ENCODE peak calls at places on chromosomes 11 and 22, in six cellular contexts. O is HT1080; I is B cell; E is activated CD4-positive, alpha-beta T cell treated with anti-CD3 and anti-CD28 coated beads, Interleukin-2, amount 50 U/mL, for 1 hour; Z is fibroblast of lung; V is psoas muscle. R is an unnamed sample.

GRCh38 chr22:19357270-19358105 is 66.0 kb upstream of the CLTCL1 start:
- DNase-seq in O (no peak), E (no peak), V (no peak), I (no peak), Z (peak; percentile 74), R (no peak)

GRCh38 chr11:118239509-118239908 is 12.7 kb downstream of the MPZL3 start:
- DNase-seq in E (no peak), V (no peak), O (no peak), Z (no peak), I (no peak), R (no peak)

GRCh38 chr22:36056980-36057379 is 28.4 kb upstream of the RBFOX2 start:
- DNase-seq in V (no peak), O (peak; percentile 57), I (no peak), E (no peak), Z (peak; percentile 46), R (no peak)

GRCh38 chr22:35894464-35894878 is 134.2 kb downstream of the RBFOX2 start:
- DNase-seq in E (no peak), O (no peak), I (no peak), Z (peak; percentile 60), V (no peak), R (peak; percentile 32)

GRCh38 chr22:44312766-44313165 is at the start of gene SHISAL1:
- DNase-seq in V (no peak), O (peak; percentile 44), I (no peak), E (no peak), Z (no peak), R (peak; percentile 50)

GRCh38 chr11:121231576-121232278 is 60.8 kb upstream of the SC5D start:
- DNase-seq in Z (no peak), E (no peak), V (no peak), I (no peak), O (no peak), R (no peak)

GRCh38 chr11:107006076-107006833 is 12.0 kb downstream of the GUCY1A2 start:
- DNase-seq in Z (no peak), O (peak; percentile 10), E (no peak), V (no peak), I (no peak), R (peak; percentile 32)

GRCh38 chr11:64357904-64358535 is 942 bp upstream of the RPS6KA4 start:
- DNase-seq in Z (no peak), E (no peak), O (peak; percentile 83), V (no peak), I (no peak), R (no peak)

GRCh38 chr22:44676441-44677298 is 25.3 kb upstream of the PRR5 start:
- DNase-seq in I (no peak), Z (no peak), E (no peak), O (no peak), V (no peak), R (no peak)

GRCh38 chr11:57237204-57237681 is at the start of gene APLNR:
- DNase-seq in Z (no peak), O (peak; percentile 26), I (no peak), E (no peak), V (no peak), R (no peak)

GRCh38 chr22:38202437-38203089 is 769 bp downstream of the MAFF start:
- DNase-seq in I (peak; percentile 74), E (peak; percentile 39), V (peak; percentile 96), Z (peak; percentile 94), O (peak; percentile 64), R (peak; percentile 90)

GRCh38 chr11:23236846-23237550 is 376.7 kb upstream of the CCDC179 start:
- DNase-seq in I (no peak), V (no peak), Z (peak; percentile 75), E (no peak), O (no peak), R (no peak)

GRCh38 chr11:16678466-16679116 is 59.9 kb upstream of the C11orf58 start:
- DNase-seq in I (no peak), V (no peak), O (no peak), E (no peak), Z (no peak), R (no peak)

GRCh38 chr11:66479741-66480115 is 506 bp upstream of the DPP3 start:
- DNase-seq in I (no peak), O (peak; percentile 17), V (no peak), Z (no peak), E (no peak), R (peak; percentile 39)

GRCh38 chr22:22816766-22817410 is 70.7 kb upstream of the IGLL5 start:
- DNase-seq in E (no peak), O (no peak), V (no peak), I (no peak), Z (no peak), R (no peak)

GRCh38 chr11:93116641-93117577 is 80.9 kb downstream of the SLC36A4 start:
- DNase-seq in O (no peak), Z (peak; percentile 23), V (no peak), I (no peak), E (no peak), R (no peak)

GRCh38 chr22:31983911-31984661 is 39.8 kb downstream of the YWHAH start:
- DNase-seq in Z (no peak), I (no peak), V (no peak), O (no peak), E (no peak), R (no peak)

GRCh38 chr11:43567396-43567975 is 113.1 kb upstream of the HSD17B12 start:
- DNase-seq in E (no peak), V (no peak), O (peak; percentile 51), I (peak; percentile 30), Z (peak; percentile 60), R (peak; percentile 51)

GRCh38 chr11:122690801-122691649 is 35.5 kb downstream of the UBASH3B start:
- DNase-seq in V (no peak), Z (peak; percentile 76), E (no peak), O (no peak), I (no peak), R (peak; percentile 68)

GRCh38 chr22:23391022-23391421 is 189.1 kb downstream of the IGLL1 start:
- DNase-seq in I (no peak), E (no peak), Z (no peak), V (no peak), O (no peak), R (no peak)

GRCh38 chr22:37634505-37635002 is 4.9 kb upstream of the SH3BP1 start:
- DNase-seq in Z (no peak), V (no peak), I (no peak), E (no peak), O (no peak), R (peak; percentile 22)

GRCh38 chr11:109972181-109972715 is 120.9 kb upstream of the ZC3H12C start:
- DNase-seq in E (no peak), Z (no peak), V (no peak), O (no peak), I (no peak), R (no peak)

GRCh38 chr11:113505046-113505445 is 29.8 kb upstream of the DRD2 start:
- DNase-seq in V (no peak), I (no peak), O (peak; percentile 34), Z (no peak), E (no peak), R (no peak)